ENCODE peak calls at places on chromosomes 16 and 17, in ten cellular contexts. I, J, B, L, K, E, Q, D, T and C are unnamed samples.

GRCh38 chr17:73096866-73097265 is 4.4 kb upstream of the SLC39A11 start:
- DNase-seq in I (no peak), J (no peak), B (no peak), L (no peak), K (no peak), E (peak; percentile 75), Q (peak; percentile 90), D (peak; percentile 52), T (no peak), C (no peak)

GRCh38 chr16:73878616-73879015 is 418.0 kb upstream of the PSMD7 start:
- DNase-seq in I (peak; percentile 66), J (no peak), B (peak; percentile 76), L (no peak), K (no peak), E (no peak), Q (no peak), D (peak; percentile 64), T (no peak), C (no peak)

GRCh38 chr16:88306860-88307545 is 75.8 kb upstream of the ZNF469 start:
- DNase-seq in I (no peak), J (no peak), B (peak; percentile 99), L (no peak), K (no peak), E (no peak), Q (no peak), D (peak; percentile 99), T (no peak), C (no peak)

GRCh38 chr17:31907342-31907975 is 6.0 kb upstream of the UTP6 start:
- DNase-seq in I (no peak), J (no peak), B (peak; percentile 70), L (no peak), K (no peak), E (peak; percentile 15), Q (peak; percentile 70), D (peak; percentile 77), T (peak; percentile 40), C (no peak)

GRCh38 chr17:545156-545555 is 169.5 kb downstream of the VPS53 start:
- DNase-seq in I (peak; percentile 80), J (no peak), B (no peak), L (no peak), K (no peak), E (no peak), Q (no peak), D (no peak), T (no peak), C (no peak)

GRCh38 chr16:65655802-65656201 is 533.9 kb upstream of the CDH11 start:
- DNase-seq in I (no peak), J (no peak), B (no peak), L (no peak), K (no peak), E (no peak), Q (no peak), D (no peak), T (no peak), C (no peak)

GRCh38 chr16:14155572-14156213 is 84.6 kb downstream of the MRTFB start:
- DNase-seq in I (no peak), J (no peak), B (no peak), L (no peak), K (no peak), E (no peak), Q (no peak), D (no peak), T (no peak), C (no peak)

GRCh38 chr17:50534222-50534978 is 1.9 kb downstream of the EPN3 start:
- DNase-seq in I (peak; percentile 76), J (no peak), B (no peak), L (no peak), K (no peak), E (no peak), Q (no peak), D (peak; percentile 49), T (no peak), C (no peak)

GRCh38 chr16:35174006-35174405 is 1714.6 kb downstream of the TP53TG3F start:
- DNase-seq in I (no peak), J (no peak), B (no peak), L (peak; percentile 78), K (no peak), E (peak; percentile 39), Q (peak; percentile 39), D (no peak), T (no peak), C (no peak)

GRCh38 chr17:18084256-18084655 is 3.5 kb upstream of the DRG2 start:
- DNase-seq in I (no peak), J (no peak), B (no peak), L (no peak), K (no peak), E (no peak), Q (no peak), D (no peak), T (no peak), C (no peak)

GRCh38 chr16:69087161-69087581 is 18.3 kb upstream of the HAS3 start:
- DNase-seq in I (no peak), J (no peak), B (no peak), L (no peak), K (peak; percentile 30), E (peak; percentile 76), Q (no peak), D (no peak), T (no peak), C (no peak)

GRCh38 chr17:18182978-18183333 is 672 bp upstream of the ALKBH5 start:
- DNase-seq in I (no peak), J (peak; percentile 84), B (peak; percentile 78), L (peak; percentile 96), K (peak; percentile 95), E (peak; percentile 96), Q (peak; percentile 94), D (peak; percentile 80), T (no peak), C (peak; percentile 97)

DNA sequence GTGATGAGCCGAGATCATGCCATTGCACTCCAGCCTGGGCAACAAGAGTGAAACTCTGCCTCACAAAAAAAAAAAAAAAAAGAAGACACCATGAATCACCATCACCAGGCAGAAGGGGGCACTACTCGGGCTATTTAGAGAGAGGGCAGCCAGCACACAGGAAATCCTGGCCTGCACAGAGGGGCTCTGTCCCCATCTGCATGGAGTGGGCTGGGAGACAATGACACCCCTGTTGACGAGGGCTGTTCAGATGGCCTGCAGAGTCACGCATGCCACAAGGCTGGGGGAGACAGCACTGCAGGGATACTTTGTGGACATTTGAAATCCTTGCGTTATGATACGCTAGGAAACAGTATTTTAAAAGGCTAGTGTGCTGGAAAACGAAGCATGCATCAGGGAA is 48.3 kb downstream of the CUEDC1 start:
- DNase-seq in I (peak; percentile 74), J (peak; percentile 87), B (no peak), L (no peak), K (peak; percentile 14), E (no peak), Q (no peak), D (no peak), T (no peak), C (no peak)
- H3K27ac ChIP-seq in I (peak overlapping the region; percentile 11), J (peak overlapping the region; percentile 97), B (no peak overlapping the region), L (peak overlapping the region; percentile 88), K (no peak overlapping the region), E (no peak overlapping the region), Q (no peak overlapping the region), D (no peak overlapping the region), T (no peak overlapping the region), C (no peak overlapping the region)

DNA sequence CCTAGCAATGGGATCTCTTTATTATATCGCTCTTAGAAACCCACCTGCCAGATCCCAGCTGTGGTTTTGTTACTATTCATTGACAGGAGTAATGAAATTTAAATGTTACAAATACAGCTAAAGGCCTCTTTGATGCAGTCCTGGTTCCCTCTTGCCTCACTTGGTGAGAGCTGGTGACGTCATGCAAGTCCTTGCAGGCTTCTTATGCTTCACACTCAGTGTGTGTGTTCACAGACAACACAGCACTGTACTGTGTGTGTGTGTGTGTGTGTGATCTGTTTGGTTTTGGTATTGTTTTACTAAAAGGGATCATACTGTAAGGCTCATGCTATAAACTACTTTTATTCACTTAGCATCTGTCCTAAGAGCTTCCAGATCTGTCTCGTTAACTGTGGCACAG is 75.0 kb downstream of the USP22 start:
- DNase-seq in I (no peak), J (no peak), B (peak; percentile 17), L (no peak), K (no peak), E (no peak), Q (no peak), D (no peak), T (no peak), C (no peak)
- H3K4me3 ChIP-seq in I (no peak overlapping the region), J (no peak overlapping the region), B (no peak overlapping the region), L (no peak overlapping the region), K (no peak overlapping the region), E (no peak overlapping the region), Q (no peak overlapping the region), D (no peak overlapping the region), T (no peak overlapping the region), C (no peak overlapping the region)

GRCh38 chr17:79609616-79610150 is 1.2 kb downstream of the RBFOX3 start:
- DNase-seq in I (peak; percentile 69), J (no peak), B (no peak), L (no peak), K (no peak), E (no peak), Q (no peak), D (no peak), T (no peak), C (no peak)
- H3K27me3 ChIP-seq in I (peaks cover 53% of the 10 kb centered on the region), J (peaks cover 44% of the 10 kb centered on the region), B (peaks cover 57% of the 10 kb centered on the region), L (peaks cover 100% of the 10 kb centered on the region), K (peaks cover 57% of the 10 kb centered on the region), E (peaks cover 84% of the 10 kb centered on the region), Q (peaks cover 97% of the 10 kb centered on the region), D (peaks cover 5% of the 10 kb centered on the region), T (no peaks in the 10 kb centered on the region), C (no peaks in the 10 kb centered on the region)

GRCh38 chr17:59167571-59168001 is 12.0 kb downstream of the PRR11 start:
- DNase-seq in I (no peak), J (no peak), B (peak; percentile 59), L (peak; percentile 26), K (no peak), E (no peak), Q (no peak), D (peak; percentile 74), T (no peak), C (no peak)
- H3K27ac ChIP-seq in I (no peak overlapping the region), J (no peak overlapping the region), B (peak overlapping the region; percentile 49), L (no peak overlapping the region), K (no peak overlapping the region), E (no peak overlapping the region), Q (no peak overlapping the region), D (no peak overlapping the region), T (no peak overlapping the region), C (no peak overlapping the region)

DNA sequence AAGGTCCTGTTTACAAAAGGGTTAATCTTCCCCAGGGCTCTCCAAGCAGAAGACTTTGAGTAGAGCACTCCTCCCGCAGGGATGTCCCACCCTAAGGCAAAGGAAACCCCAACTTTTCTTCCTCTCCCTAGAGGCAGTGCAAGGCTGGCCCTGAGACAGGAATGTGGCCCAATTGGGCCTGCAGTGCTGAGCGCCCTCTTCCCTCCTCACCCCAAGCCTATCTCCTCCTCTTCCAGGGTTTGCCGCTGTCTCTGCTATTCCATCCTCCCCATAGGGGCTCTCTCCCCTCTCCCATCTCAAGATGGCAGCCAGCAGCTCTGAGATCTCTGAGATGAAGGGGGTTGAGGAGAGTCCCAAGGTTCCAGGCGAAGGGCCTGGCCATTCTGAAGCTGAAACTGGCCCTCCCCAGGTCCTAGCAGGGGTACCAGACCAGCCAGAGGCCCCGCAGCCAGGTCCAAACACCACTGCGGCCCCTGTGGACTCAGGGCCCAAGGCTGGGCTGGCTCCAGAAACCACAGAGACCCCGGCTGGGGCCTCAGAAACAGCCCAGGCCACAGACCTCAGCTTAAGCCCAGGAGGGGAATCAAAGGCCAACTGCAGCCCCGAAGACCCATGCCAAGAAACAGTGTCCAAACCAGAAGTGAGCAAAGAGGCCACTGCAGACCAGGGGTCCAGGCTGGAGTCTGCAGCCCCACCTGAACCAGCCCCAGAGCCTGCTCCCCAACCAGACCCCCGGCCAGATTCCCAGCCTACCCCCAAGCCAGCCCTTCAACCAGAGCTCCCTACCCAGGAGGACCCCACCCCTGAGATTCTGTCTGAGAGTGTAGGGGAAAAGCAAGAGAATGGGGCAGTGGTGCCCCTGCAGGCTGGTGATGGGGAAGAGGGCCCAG is 1.0 kb downstream of the PRRT2 start:
- DNase-seq in I (no peak), J (no peak), B (no peak), L (no peak), K (no peak), E (no peak), Q (no peak), D (no peak), T (no peak), C (peak; percentile 41)
- H3K4me3 ChIP-seq in I (peak overlapping the region; percentile 100), J (peak overlapping the region; percentile 83), B (peak overlapping the region; percentile 80), L (peak overlapping the region; percentile 73), K (peak overlapping the region; percentile 69), E (peak overlapping the region; percentile 54), Q (peak overlapping the region; percentile 79), D (peak overlapping the region; percentile 70), T (no peak overlapping the region), C (no peak overlapping the region)